ENCODE peak calls at places on chromosomes 2 and 18, in six cellular contexts. R, A, T, U, W and O are unnamed samples.
A peak's percentile ranks its signal among the peaks of the same experiment; 100 is the strongest.

GRCh38 chr2:121903037-121903689 is 147.7 kb downstream of the TSN start:
- DNase-seq in A (no peak), T (no peak), R (peak; percentile 21), U (peak; percentile 10), W (no peak), O (peak; percentile 75)

GRCh38 chr2:64405476-64406406 is 48.2 kb upstream of the LGALSL start:
- DNase-seq in W (no peak), T (no peak), R (no peak), U (no peak), A (no peak), O (no peak)

GRCh38 chr2:26316041-26316440 is 29.9 kb upstream of the SELENOI start:
- DNase-seq in A (peak; percentile 40), U (peak; percentile 9), R (no peak), T (no peak), W (no peak), O (no peak)

GRCh38 chr2:121377676-121378075 is 92.7 kb upstream of the TFCP2L1 start:
- DNase-seq in A (no peak), R (no peak), W (peak; percentile 1), U (no peak), T (no peak), O (no peak)

GRCh38 chr18:45672637-45673036 is 51.3 kb upstream of the SLC14A1 start:
- DNase-seq in U (no peak), A (no peak), W (no peak), T (no peak), R (no peak), O (no peak)

GRCh38 chr2:159711562-159712193 is 628 bp upstream of the MARCHF7 start:
- DNase-seq in A (no peak), U (peak; percentile 63), R (no peak), W (no peak), T (no peak), O (no peak)

GRCh38 chr2:147214900-147215299 is 629.9 kb upstream of the ACVR2A start:
- DNase-seq in U (peak; percentile 40), W (no peak), R (no peak), T (no peak), A (peak; percentile 9), O (no peak)

GRCh38 chr2:95061601-95062183 is 36.2 kb downstream of the MAL start:
- DNase-seq in U (no peak), T (no peak), W (no peak), R (no peak), A (no peak), O (peak; percentile 37)

GRCh38 chr2:85538507-85539360 is at the start of gene MAT2A:
- DNase-seq in U (peak; percentile 88), T (peak; percentile 81), W (peak; percentile 93), A (peak; percentile 96), R (peak; percentile 96), O (peak; percentile 98)

GRCh38 chr2:174878537-174879147 is 114.4 kb upstream of the CHRNA1 start:
- DNase-seq in U (peak; percentile 54), T (no peak), A (no peak), W (peak; percentile 48), R (peak; percentile 20), O (no peak)

GRCh38 chr2:100262555-100263320 is 59.6 kb downstream of the LONRF2 start:
- DNase-seq in R (peak; percentile 65), T (peak; percentile 54), W (peak; percentile 52), A (peak; percentile 66), U (peak; percentile 55), O (peak; percentile 81)

GRCh38 chr2:28201711-28202180 is 190.9 kb upstream of the FOSL2 start:
- DNase-seq in W (no peak), A (peak; percentile 67), R (no peak), U (no peak), T (no peak), O (no peak)

GRCh38 chr2:61426267-61426897 is 44.5 kb downstream of the USP34 start:
- DNase-seq in U (peak; percentile 5), W (no peak), T (peak; percentile 74), A (peak; percentile 66), R (no peak), O (peak; percentile 89)

GRCh38 chr2:71925268-71926097 is 222.2 kb downstream of the CYP26B1 start:
- DNase-seq in U (no peak), A (peak; percentile 5), W (no peak), T (no peak), R (no peak), O (peak; percentile 94)